ENCODE peak calls at places on chromosomes 6 and 20, in seven cellular contexts. K is cardiac muscle cell, C is cardiac fibroblast, F is hepatocyte, N is brain microvascular endothelial cell, U is astrocyte of the spinal cord, H is IMR-90. L is an unnamed sample.

GRCh38 chr6:89117285-89118108 is at the start of gene SRSF12:
- DNase-seq in H (peak; percentile 19), N (no peak), K (peak; percentile 73), C (peak; percentile 48), U (no peak), F (peak; percentile 62), L (no peak)

GRCh38 chr6:4872841-4873240 is 96.6 kb downstream of the CDYL start:
- DNase-seq in H (peak; percentile 68), C (no peak), U (peak; percentile 27), F (no peak), K (no peak), N (no peak), L (no peak)

GRCh38 chr6:88650029-88650619 is 313.3 kb downstream of the RNGTT start:
- DNase-seq in H (peak; percentile 91), F (no peak), K (no peak), N (peak; percentile 59), C (peak; percentile 60), U (peak; percentile 73), L (peak; percentile 37)

GRCh38 chr20:48983423-48984400 is 62.2 kb downstream of the ARFGEF2 start:
- DNase-seq in H (peak; percentile 91), C (peak; percentile 79), K (no peak), F (peak; percentile 54), U (peak; percentile 87), N (peak; percentile 79), L (peak; percentile 65)

GRCh38 chr20:25063546-25063945 is 5.6 kb upstream of the ACSS1 start:
- DNase-seq in K (no peak), C (no peak), U (no peak), H (no peak), F (no peak), N (no peak), L (no peak)

GRCh38 chr20:14036567-14036966 is 41.3 kb downstream of the MACROD2 start:
- DNase-seq in C (no peak), F (no peak), K (no peak), H (no peak), N (no peak), U (no peak), L (no peak)

GRCh38 chr6:14903176-14904088 is 342.4 kb upstream of the JARID2 start:
- DNase-seq in U (no peak), C (no peak), H (no peak), F (no peak), N (no peak), K (no peak), L (no peak)

GRCh38 chr20:940926-941325 is 24.8 kb upstream of the ANGPT4 start:
- DNase-seq in H (no peak), K (no peak), F (no peak), C (no peak), U (no peak), N (no peak), L (no peak)

GRCh38 chr6:1479601-1480236 is 90.3 kb downstream of the FOXF2 start:
- DNase-seq in F (no peak), N (no peak), U (no peak), C (no peak), K (no peak), H (no peak), L (no peak)

GRCh38 chr20:38863024-38863851 is 57.7 kb downstream of the PPP1R16B start:
- DNase-seq in K (no peak), H (no peak), N (no peak), C (no peak), U (no peak), F (no peak), L (no peak)

GRCh38 chr6:48036316-48036715 is 74.7 kb downstream of the PTCHD4 start:
- DNase-seq in F (no peak), K (no peak), H (peak; percentile 26), C (peak; percentile 82), N (peak; percentile 2), U (peak; percentile 57), L (peak; percentile 62)

GRCh38 chr6:73752943-73753342 is 56.9 kb downstream of the CD109 start:
- DNase-seq in F (no peak), N (no peak), C (no peak), K (no peak), H (no peak), U (no peak), L (no peak)

GRCh38 chr6:73743556-73743955 is 47.6 kb downstream of the CD109 start:
- DNase-seq in C (peak; percentile 34), F (no peak), K (no peak), H (peak; percentile 27), U (no peak), N (no peak), L (no peak)

GRCh38 chr6:73746776-73747175 is 50.8 kb downstream of the CD109 start:
- DNase-seq in K (no peak), H (peak; percentile 52), F (no peak), C (peak; percentile 48), N (peak; percentile 37), U (peak; percentile 29), L (peak; percentile 13)

GRCh38 chr6:73742433-73742832 is 46.4 kb downstream of the CD109 start:
- DNase-seq in U (no peak), C (no peak), N (no peak), H (no peak), F (no peak), K (no peak), L (no peak)

GRCh38 chr6:73747293-73747692 is 51.3 kb downstream of the CD109 start:
- DNase-seq in K (no peak), N (no peak), U (no peak), F (no peak), C (no peak), H (no peak), L (no peak)
- H3K4me3 ChIP-seq in K (no peak overlapping the region), N (no peak overlapping the region), U (no peak overlapping the region), F (no peak overlapping the region), C (no peak overlapping the region), H (no peak overlapping the region), L (no peak overlapping the region)

GRCh38 chr6:135664527-135664926 is 167.0 kb upstream of the AHI1 start:
- DNase-seq in K (no peak), H (no peak), N (no peak), F (no peak), U (no peak), C (no peak), L (no peak)

GRCh38 chr6:135665935-135666334 is 168.4 kb upstream of the AHI1 start:
- DNase-seq in F (no peak), U (no peak), C (no peak), N (no peak), K (no peak), H (no peak), L (no peak)

GRCh38 chr6:135673671-135674309 is 176.2 kb upstream of the AHI1 start:
- DNase-seq in H (peak; percentile 79), U (peak; percentile 74), N (peak; percentile 35), C (no peak), F (no peak), K (no peak), L (no peak)

GRCh38 chr6:135672256-135672655 is 174.7 kb upstream of the AHI1 start:
- DNase-seq in H (no peak), N (no peak), K (no peak), F (no peak), C (no peak), U (no peak), L (no peak)

DNA sequence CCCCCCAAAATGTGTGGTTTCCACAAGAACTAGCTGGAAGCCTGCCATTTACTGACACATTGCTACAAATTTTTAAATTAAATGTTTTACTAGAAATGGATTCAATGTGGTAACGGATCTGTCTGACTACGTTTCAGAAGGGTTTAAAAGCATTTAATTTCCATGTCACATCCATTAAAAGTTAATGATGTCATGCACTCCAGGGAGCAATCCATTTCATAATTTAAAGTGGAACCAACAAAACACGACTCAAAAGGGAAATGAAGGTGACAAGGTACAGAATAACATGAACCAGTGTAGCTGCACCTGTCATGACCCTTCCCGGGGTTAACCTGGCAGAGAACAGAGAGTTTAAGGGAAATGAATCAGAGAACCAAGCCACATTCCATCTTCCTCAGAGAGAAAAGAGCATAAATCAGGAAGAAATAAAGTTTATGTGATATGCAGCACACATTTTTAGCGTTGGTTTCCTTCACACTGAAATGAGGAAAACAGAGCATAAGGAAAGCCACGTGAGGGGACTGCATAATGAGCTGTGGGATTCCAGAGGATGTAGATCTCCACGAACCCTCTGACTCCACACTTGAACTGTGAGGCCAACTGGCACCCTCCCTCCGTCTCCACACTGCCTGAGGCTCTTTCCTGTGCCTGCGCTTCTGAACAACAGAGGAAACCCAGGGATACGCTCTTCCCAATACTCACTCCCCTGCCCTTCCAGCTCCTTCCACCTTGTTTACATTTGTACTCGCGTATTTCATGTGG is 170.3 kb upstream of the AHI1 start:
- DNase-seq in U (peak; percentile 53), N (peak; percentile 6), F (no peak), H (peak; percentile 59), K (peak; percentile 5), C (peak; percentile 29), L (peak; percentile 34)
- H3K4me3 ChIP-seq in U (no peak overlapping the region), N (peak overlapping the region; percentile 26), F (no peak overlapping the region), H (no peak overlapping the region), K (no peak overlapping the region), C (peak overlapping the region; percentile 15), L (peak overlapping the region; percentile 11)

DNA sequence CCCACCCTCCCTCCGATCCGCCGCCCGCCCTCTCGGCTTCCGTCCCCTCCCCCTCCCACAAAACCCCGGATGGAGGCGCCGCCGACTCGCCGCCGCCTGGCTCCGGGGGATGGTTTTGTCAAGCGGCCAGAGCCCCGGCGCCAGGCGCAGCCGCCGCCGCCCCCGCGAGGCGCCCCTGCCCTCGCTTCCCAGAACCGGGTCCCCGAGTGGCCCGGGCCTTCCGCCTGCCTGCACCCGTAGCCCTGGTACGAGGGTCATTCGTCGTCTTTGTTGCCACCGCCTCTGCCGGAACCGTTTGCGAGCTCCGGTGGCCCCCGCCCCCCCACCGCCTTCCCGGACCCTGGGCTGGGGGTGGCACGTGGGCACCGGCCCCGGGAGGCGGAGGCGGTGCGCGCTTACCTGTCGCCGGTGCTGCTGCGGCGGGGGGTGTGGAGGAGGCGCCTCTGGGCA is 313 bp downstream of the ZBTB2 start:
- DNase-seq in K (peak; percentile 79), H (peak; percentile 60), C (peak; percentile 81), F (peak; percentile 88), U (peak; percentile 65), N (peak; percentile 50), L (no peak)
- H3K4me3 ChIP-seq in K (peak overlapping the region; percentile 91), H (peak overlapping the region; percentile 88), C (peak overlapping the region; percentile 80), F (peak overlapping the region; percentile 93), U (peak overlapping the region; percentile 69), N (peak overlapping the region; percentile 77), L (peak overlapping the region; percentile 89)

GRCh38 chr6:82245376-82245775 is 2.2 kb downstream of the IBTK start:
- DNase-seq in U (no peak), F (no peak), K (no peak), H (no peak), C (no peak), N (no peak), L (no peak)

GRCh38 chr6:82248233-82248735 is 740 bp upstream of the IBTK start:
- DNase-seq in H (peak; percentile 65), C (peak; percentile 33), U (peak; percentile 56), F (peak; percentile 78), K (no peak), N (peak; percentile 32), L (no peak)

GRCh38 chr6:82246802-82247633 is 526 bp downstream of the IBTK start:
- DNase-seq in N (peak; percentile 51), H (peak; percentile 30), K (peak; percentile 86), F (peak; percentile 84), C (peak; percentile 44), U (peak; percentile 40), L (no peak)

GRCh38 chr6:82247634-82248232 is at the start of gene IBTK:
- DNase-seq in K (peak; percentile 93), H (peak; percentile 88), C (peak; percentile 96), U (peak; percentile 94), N (peak; percentile 91), F (peak; percentile 96), L (peak; percentile 66)

DNA sequence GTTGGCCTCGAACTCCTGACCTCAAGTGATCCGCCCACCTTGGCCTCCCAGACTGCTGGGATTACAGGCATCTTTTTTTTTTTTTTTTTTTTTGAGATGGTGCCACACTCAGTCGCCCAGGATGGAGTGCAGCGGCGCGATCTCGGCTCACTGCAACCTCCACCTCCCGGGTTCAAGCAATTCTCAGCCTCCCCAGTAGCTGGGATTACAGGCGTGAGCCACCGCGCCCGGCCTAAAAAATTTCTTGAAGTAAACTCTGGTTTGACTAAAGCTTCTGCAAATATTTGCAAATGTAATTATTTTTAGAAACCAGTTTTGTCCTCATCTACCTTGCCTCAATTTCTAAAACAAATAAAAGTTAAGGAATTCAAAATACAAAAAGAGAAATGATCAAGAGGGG is 1.2 kb downstream of the IBTK start:
- DNase-seq in F (no peak), U (no peak), H (no peak), C (no peak), N (no peak), K (no peak), L (no peak)
- H3K4me3 ChIP-seq in F (peak overlapping the region; percentile 76), U (peak overlapping the region; percentile 85), H (peak overlapping the region; percentile 80), C (peak overlapping the region; percentile 83), N (peak overlapping the region; percentile 87), K (peak overlapping the region; percentile 68), L (peak overlapping the region; percentile 88)